ENCODE peak calls at places on chromosomes 1 and 21, in four cellular contexts. B is ovary, F is SK-N-SH, V is stomach. D is an unnamed sample.
A peak's percentile ranks its signal among the peaks of the same experiment; 100 is the strongest.

GRCh38 chr1:119605686-119606085 is 42.4 kb downstream of the ZNF697 start:
- DNase-seq in B (no peak), F (no peak), V (no peak), D (no peak)

GRCh38 chr1:93616221-93616995 is 65.2 kb downstream of the BCAR3 start:
- DNase-seq in B (no peak), F (no peak), V (peak; percentile 52), D (peak; percentile 57)

GRCh38 chr1:207868252-207868768 is 42.6 kb downstream of the CD34 start:
- DNase-seq in B (peak; percentile 75), F (peak; percentile 54), V (peak; percentile 78), D (peak; percentile 80)

GRCh38 chr1:245888809-245889208 is 618.3 kb downstream of the SMYD3 start:
- DNase-seq in B (no peak), F (no peak), V (no peak), D (no peak)

GRCh38 chr1:7408771-7409150 is 362.3 kb upstream of the VAMP3 start:
- DNase-seq in B (no peak), F (no peak), V (peak; percentile 17), D (peak; percentile 22)

GRCh38 chr21:18398843-18399242 is 4.7 kb downstream of the TMPRSS15 start:
- DNase-seq in B (no peak), F (no peak), V (no peak), D (no peak)

GRCh38 chr1:248810727-248811513 is 14.8 kb downstream of the SH3BP5L start:
- DNase-seq in B (no peak), F (no peak), V (peak; percentile 49), D (no peak)

GRCh38 chr1:10866314-10867091 is 70.1 kb upstream of the CASZ1 start:
- DNase-seq in B (no peak), F (no peak), V (no peak), D (no peak)

GRCh38 chr1:83791821-83792437 is 207.0 kb downstream of the TTLL7 start:
- DNase-seq in B (no peak), F (no peak), V (no peak), D (no peak)

GRCh38 chr1:240701412-240701811 is 89.5 kb upstream of the GREM2 start:
- DNase-seq in B (no peak), F (no peak), V (no peak), D (no peak)

GRCh38 chr1:178417858-178418257 is 78.9 kb downstream of the CLEC20A start:
- DNase-seq in B (no peak), F (no peak), V (no peak), D (no peak)

GRCh38 chr1:43009274-43009673 is 50.6 kb upstream of the SLC2A1 start:
- DNase-seq in B (no peak), F (no peak), V (no peak), D (no peak)

GRCh38 chr1:41806472-41807155 is 112.1 kb downstream of the HIVEP3 start:
- DNase-seq in B (no peak), F (no peak), V (no peak), D (no peak)

GRCh38 chr1:2980073-2980791 is 41.0 kb upstream of the ACTRT2 start:
- DNase-seq in B (no peak), F (no peak), V (no peak), D (peak; percentile 58)

GRCh38 chr1:66503841-66504470 is 30.0 kb upstream of the SGIP1 start:
- DNase-seq in B (no peak), F (peak; percentile 53), V (peak; percentile 35), D (no peak)

GRCh38 chr1:41313661-41314131 is 47.5 kb upstream of the FOXO6 start:
- DNase-seq in B (no peak), F (peak; percentile 47), V (no peak), D (no peak)

GRCh38 chr21:14699433-14700410 is 153.6 kb upstream of the SAMSN1 start:
- DNase-seq in B (no peak), F (no peak), V (peak; percentile 64), D (no peak)

GRCh38 chr21:35925497-35925896 is 134.8 kb downstream of the SETD4 start:
- DNase-seq in B (no peak), F (no peak), V (peak; percentile 39), D (peak; percentile 69)

GRCh38 chr21:35922618-35923017 is 137.7 kb downstream of the SETD4 start:
- DNase-seq in B (no peak), F (no peak), V (no peak), D (no peak)

GRCh38 chr21:35926003-35926541 is 134.3 kb downstream of the SETD4 start:
- DNase-seq in B (no peak), F (no peak), V (no peak), D (no peak)

GRCh38 chr21:35923971-35924370 is 136.4 kb downstream of the SETD4 start:
- DNase-seq in B (no peak), F (no peak), V (no peak), D (no peak)

DNA sequence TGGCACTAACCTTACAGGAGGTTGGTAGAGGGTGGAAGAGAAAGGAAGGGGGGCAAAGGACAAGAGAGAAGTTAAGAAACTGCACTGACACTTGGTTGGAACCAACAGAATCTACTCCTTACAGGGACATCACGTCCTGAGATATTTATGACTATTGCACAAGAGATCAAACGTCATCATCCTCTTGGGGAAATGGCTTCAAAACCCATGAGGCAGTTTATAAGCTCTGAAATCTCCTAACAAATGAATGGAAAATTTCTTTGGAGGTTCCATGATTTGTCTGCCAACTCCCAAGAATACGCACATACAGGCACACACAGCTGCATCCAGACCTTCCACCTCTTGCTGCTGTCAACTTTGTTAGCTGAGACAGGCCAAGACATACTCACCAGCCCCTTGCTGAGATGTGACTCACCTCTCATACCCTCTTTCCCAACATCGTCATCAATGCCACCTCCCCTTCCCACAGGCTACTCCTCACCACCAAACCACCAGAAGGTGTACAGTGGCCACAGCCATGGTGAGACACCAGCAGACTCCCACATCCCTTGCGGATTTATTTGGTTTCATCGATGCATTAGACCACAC is 135.5 kb downstream of the SETD4 start:
- DNase-seq in B (no peak), F (no peak), V (no peak), D (peak; percentile 76)
- TF ChIP-seq EP300 in B (peak; percentile 28), F (no peak), V (peak; percentile 84), D (peak; percentile 24)

DNA sequence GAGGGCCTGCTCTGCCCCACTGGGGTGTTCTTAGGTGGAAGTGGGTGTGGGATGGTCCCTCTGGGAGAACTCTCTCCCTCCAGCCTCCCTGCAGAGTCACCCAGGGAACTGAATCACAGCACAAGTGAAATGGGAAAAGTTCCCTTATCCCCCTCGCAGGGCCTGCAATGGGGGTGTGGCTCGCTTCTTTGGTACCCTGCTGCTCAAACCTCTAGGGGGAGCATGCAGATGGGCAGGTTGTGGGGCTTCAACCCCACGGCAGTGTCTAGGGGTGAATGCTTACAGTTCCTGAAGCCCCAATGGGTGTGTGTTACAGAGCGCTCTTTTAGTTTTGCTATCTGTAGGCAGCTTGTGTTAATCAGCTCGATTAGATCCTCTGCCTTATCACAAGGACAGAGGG is 59.0 kb upstream of the TINAGL1 start:
- DNase-seq in B (no peak), F (no peak), V (no peak), D (no peak)
- TF ChIP-seq CTCF in B (no peak), F (no peak), V (no peak), D (no peak)

GRCh38 chr1:1358433-1359201 is at the start of gene MXRA8:
- DNase-seq in B (peak; percentile 85), F (no peak), V (no peak), D (peak; percentile 95)

GRCh38 chr1:1355376-1355775 is 3.0 kb downstream of the MXRA8 start:
- DNase-seq in B (no peak), F (peak; percentile 87), V (peak; percentile 58), D (no peak)

GRCh38 chr1:1357871-1358432 is 403 bp downstream of the MXRA8 start:
- DNase-seq in B (no peak), F (no peak), V (no peak), D (no peak)

GRCh38 chr1:1356166-1356795 is 2.1 kb downstream of the MXRA8 start:
- DNase-seq in B (no peak), F (no peak), V (no peak), D (no peak)

DNA sequence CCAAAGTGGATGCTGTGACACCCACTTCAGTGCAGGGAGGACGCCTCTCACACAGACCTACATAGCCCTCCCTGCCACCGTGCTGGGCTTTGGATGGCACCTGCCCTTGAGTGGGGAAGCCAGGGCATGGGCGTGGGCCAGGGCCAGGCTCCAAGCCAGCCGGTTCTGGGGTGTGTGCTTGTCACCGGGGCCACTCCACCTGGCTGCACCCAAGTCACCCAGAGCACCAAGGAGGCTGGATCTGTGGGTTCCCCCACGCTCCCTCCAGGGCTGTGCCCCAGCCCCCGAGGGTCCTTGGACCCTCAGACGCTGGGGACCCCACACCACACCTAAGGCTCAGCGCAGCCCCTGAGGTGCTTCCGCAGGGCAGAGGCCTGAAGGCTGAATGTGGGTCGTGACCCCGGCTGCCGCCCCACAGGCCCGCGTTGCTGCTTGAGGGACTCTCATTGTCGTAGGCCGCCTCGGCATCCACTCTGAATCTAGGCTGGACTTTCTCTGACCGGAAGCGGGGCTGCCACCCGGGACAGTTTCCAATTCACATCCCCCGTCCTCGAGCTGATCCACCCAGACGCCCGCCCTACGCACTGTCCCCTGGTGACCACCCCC is 1.5 kb downstream of the MXRA8 start:
- DNase-seq in B (peak; percentile 55), F (no peak), V (peak; percentile 73), D (no peak)
- H3K27ac ChIP-seq in B (peak overlapping the region; percentile 92), F (peak overlapping the region; percentile 11), V (peak overlapping the region; percentile 87), D (peak overlapping the region; percentile 86)

GRCh38 chr1:87202922-87203655 is 125.6 kb upstream of the LMO4 start:
- DNase-seq in B (no peak), F (no peak), V (no peak), D (no peak)
- TF ChIP-seq EP300 in B (no peak), F (no peak), V (no peak), D (no peak)

DNA sequence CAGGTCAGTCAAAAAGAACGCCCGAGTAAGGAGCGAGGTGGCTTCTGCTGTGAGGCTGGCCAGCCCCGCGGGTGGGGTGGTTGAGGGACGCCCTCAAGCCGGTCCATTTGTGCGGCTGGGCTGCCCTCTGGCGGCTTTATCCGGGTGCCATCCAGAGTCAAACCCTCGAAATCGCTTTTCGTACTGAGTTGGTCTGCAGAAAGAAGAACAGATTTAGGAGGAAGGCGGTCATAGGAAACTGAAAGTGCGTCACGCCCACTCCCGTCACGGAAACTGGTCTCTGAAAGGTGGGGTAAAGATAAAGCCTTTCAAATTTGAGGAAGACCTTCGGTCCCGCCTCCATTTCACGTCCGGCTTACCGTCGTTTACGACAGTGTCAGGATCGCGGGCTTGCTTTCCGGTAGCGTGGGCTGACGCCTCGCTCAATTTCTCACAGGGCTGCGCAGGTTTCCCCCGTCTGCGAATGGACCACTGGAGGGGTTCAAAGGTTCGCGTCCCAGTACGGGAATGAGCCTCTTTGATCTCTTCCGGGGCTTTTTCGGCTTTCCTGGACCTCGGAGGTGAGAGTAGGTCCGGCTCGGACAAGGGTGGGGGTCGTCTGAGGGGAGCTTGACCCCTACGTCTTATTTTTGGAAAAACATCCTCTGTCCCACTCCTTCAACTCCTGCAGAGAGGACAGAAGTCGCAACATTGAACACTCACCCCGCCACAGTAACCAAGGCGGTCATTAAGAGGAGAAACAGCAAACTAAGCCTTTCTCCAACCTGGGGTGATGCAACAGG is at the start of gene HAX1:
- DNase-seq in B (peak; percentile 94), F (peak; percentile 89), V (peak; percentile 95), D (peak; percentile 97)
- TF ChIP-seq CTCF in B (peak; percentile 82), F (peak; percentile 97), V (peak; percentile 94), D (peak; percentile 66)

GRCh38 chr1:247295274-247295684 is 36.4 kb downstream of the ZNF496 start:
- DNase-seq in B (no peak), F (no peak), V (no peak), D (no peak)

GRCh38 chr1:247295746-247296145 is 35.9 kb downstream of the ZNF496 start:
- DNase-seq in B (no peak), F (no peak), V (no peak), D (no peak)

GRCh38 chr1:247297263-247298123 is 34.2 kb downstream of the ZNF496 start:
- DNase-seq in B (no peak), F (no peak), V (no peak), D (no peak)

GRCh38 chr1:247298124-247298481 is 33.6 kb downstream of the ZNF496 start:
- DNase-seq in B (no peak), F (no peak), V (no peak), D (no peak)

GRCh38 chr1:247296599-247297180 is 35.0 kb downstream of the ZNF496 start:
- DNase-seq in B (no peak), F (no peak), V (no peak), D (no peak)
- H3K27ac ChIP-seq in B (no peak overlapping the region), F (no peak overlapping the region), V (no peak overlapping the region), D (no peak overlapping the region)

D was measured in sigmoid colon.